ENCODE peak calls at places on chromosomes 16 and 17, in seven cellular contexts. H, L, T, I, A, P and B are unnamed samples. For H3K27me3, the result is how much of the 10 kb centered on the place peaks cover.

GRCh38 chr17:40018211-40019121 is 3.2 kb downstream of the CSF3 start:
- DNase-seq in I (no peak), T (no peak), A (peak), L (no peak), P (no peak), H (peak), B (peak)

GRCh38 chr17:27808629-27809028 is 8.3 kb upstream of the NOS2 start:
- DNase-seq in I (no peak), A (no peak), L (no peak), T (no peak), H (peak), P (no peak), B (peak)

GRCh38 chr17:57665128-57665527 is 80.0 kb downstream of the CCDC182 start:
- DNase-seq in L (no peak), P (no peak), H (peak), A (peak), T (no peak), I (no peak), B (no peak)

GRCh38 chr17:60301644-60302043 is 90.3 kb downstream of the USP32 start:
- DNase-seq in P (no peak), L (no peak), A (no peak), H (no peak), T (no peak), I (no peak), B (no peak)

GRCh38 chr16:81531415-81531814 is 86.8 kb downstream of the CMIP start:
- DNase-seq in H (no peak), A (no peak), T (peak), I (no peak), P (peak), L (peak), B (no peak)

GRCh38 chr17:55693244-55694216 is 29.1 kb downstream of the TMEM100 start:
- DNase-seq in T (peak), A (no peak), I (no peak), H (no peak), L (peak), P (peak), B (no peak)

GRCh38 chr16:69890114-69890890 is 60.8 kb upstream of the CLEC18A start:
- DNase-seq in H (peak), A (peak), I (no peak), T (peak), P (peak), L (peak), B (peak)

GRCh38 chr17:76296889-76297288 is 11.2 kb downstream of the QRICH2 start:
- DNase-seq in I (no peak), H (no peak), L (peak), P (no peak), T (peak), A (no peak), B (no peak)

GRCh38 chr16:89090182-89090630 is 3.4 kb upstream of the ACSF3 start:
- DNase-seq in P (no peak), T (no peak), L (no peak), H (no peak), I (no peak), A (no peak), B (no peak)
- H3K27me3 ChIP-seq in P (under half), T (under half), L (under half), H (under half), I (under half), A (under half), B (under half)

GRCh38 chr17:8110456-8110804 is 7.9 kb downstream of the ALOXE3 start:
- DNase-seq in L (no peak), A (no peak), I (no peak), T (no peak), P (no peak), H (no peak), B (no peak)
- H3K27me3 ChIP-seq in L (half or more), A (under half), I (under half), T (under half), P (under half), H (half or more), B (half or more)

GRCh38 chr16:86288716-86289294 is 221.5 kb upstream of the FOXF1 start:
- DNase-seq in P (no peak), T (no peak), A (no peak), H (peak), I (no peak), L (no peak), B (peak)
- H3K27me3 ChIP-seq in P (half or more), T (under half), A (under half), H (half or more), I (under half), L (half or more), B (half or more)

GRCh38 chr16:1050466-1050865 is 22.1 kb upstream of the SSTR5 start:
- DNase-seq in H (no peak), T (no peak), P (no peak), I (no peak), L (no peak), A (no peak), B (no peak)

GRCh38 chr16:1047801-1048200 is 24.7 kb upstream of the SSTR5 start:
- DNase-seq in H (no peak), P (no peak), I (no peak), L (no peak), T (no peak), A (no peak), B (no peak)

GRCh38 chr16:1048442-1049112 is 24.0 kb upstream of the SSTR5 start:
- DNase-seq in I (no peak), P (peak), T (peak), L (peak), H (peak), A (peak), B (peak)

GRCh38 chr16:1049976-1050247 is 22.6 kb upstream of the SSTR5 start:
- DNase-seq in P (no peak), L (no peak), A (no peak), T (no peak), H (no peak), I (no peak), B (no peak)

DNA sequence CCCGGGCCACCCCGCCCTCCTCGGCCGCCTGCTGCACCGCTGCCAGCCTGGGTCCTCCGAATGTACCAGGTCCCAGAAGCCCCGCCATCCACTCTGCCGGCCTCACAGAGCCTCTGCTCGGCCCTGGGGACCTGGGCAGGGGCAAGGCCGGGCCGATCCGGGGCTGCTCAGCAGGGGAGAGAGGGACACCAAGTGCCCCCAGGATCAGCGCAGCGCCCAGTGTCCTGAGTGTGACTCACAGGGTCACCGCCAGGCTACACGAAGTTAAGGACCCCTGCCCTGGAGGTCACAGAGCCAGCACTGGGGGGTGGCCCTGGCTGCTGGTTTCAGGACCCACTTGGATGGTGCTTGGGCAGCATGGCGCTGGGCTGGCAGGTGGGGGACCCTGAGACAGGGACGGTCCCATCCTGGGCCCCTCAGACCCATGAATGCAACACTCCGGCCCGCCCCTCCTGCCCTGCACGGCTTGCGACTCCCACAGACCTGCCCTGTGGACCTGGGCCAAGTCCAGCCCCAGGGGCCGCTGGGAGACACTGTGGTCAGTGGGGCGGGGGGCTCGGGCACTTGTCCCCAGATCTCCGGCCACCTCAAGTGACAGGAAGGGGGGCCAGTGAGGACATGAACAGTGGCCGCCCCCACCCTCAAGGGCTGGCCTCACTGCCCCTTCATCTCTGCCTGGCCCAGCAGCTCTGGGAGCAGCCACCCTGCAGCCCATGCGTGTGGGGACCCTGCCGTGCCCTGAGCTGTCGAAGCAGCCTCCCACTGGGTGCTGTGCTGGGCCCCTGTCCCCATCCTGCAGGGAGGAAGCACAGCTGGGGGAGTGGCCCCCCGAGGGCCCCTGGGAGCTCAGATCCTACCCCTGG is 23.2 kb upstream of the SSTR5 start:
- DNase-seq in A (no peak), L (no peak), I (no peak), P (no peak), T (no peak), H (no peak), B (no peak)
- H3K27me3 ChIP-seq in A (under half), L (half or more), I (under half), P (under half), T (under half), H (under half), B (under half)

GRCh38 chr17:71032746-71033273 is 863.5 kb downstream of the KCNJ2 start:
- DNase-seq in H (peak), L (no peak), P (no peak), I (no peak), A (no peak), T (no peak), B (peak)
- H3K27me3 ChIP-seq in H (half or more), L (under half), P (under half), I (under half), A (under half), T (under half), B (under half)

GRCh38 chr17:42632949-42633444 is 23.5 kb downstream of the TUBG1 start:
- DNase-seq in H (no peak), A (no peak), L (no peak), T (peak), P (no peak), I (no peak), B (no peak)
- H3K27me3 ChIP-seq in H (under half), A (under half), L (under half), T (under half), P (under half), I (under half), B (under half)

GRCh38 chr17:1957037-1957436 is 68.1 kb downstream of the RTN4RL1 start:
- DNase-seq in I (no peak), H (no peak), P (no peak), L (no peak), T (no peak), A (no peak), B (no peak)
- H3K27me3 ChIP-seq in I (under half), H (under half), P (under half), L (under half), T (under half), A (under half), B (under half)

GRCh38 chr17:50927287-50927686 is 61.1 kb upstream of the TOB1 start:
- DNase-seq in L (no peak), H (no peak), T (no peak), I (no peak), P (peak), A (no peak), B (no peak)

GRCh38 chr17:50925296-50925891 is 59.2 kb upstream of the TOB1 start:
- DNase-seq in T (no peak), I (no peak), P (no peak), L (no peak), A (no peak), H (peak), B (peak)

GRCh38 chr17:50926523-50926922 is 60.4 kb upstream of the TOB1 start:
- DNase-seq in L (no peak), A (no peak), P (no peak), T (no peak), I (no peak), H (no peak), B (no peak)

GRCh38 chr17:50931003-50931878 is 65.1 kb upstream of the TOB1 start:
- DNase-seq in A (peak), T (peak), L (peak), H (peak), P (peak), I (peak), B (peak)

GRCh38 chr17:50928662-50929061 is 62.5 kb upstream of the TOB1 start:
- DNase-seq in A (no peak), T (no peak), H (no peak), L (no peak), P (no peak), I (no peak), B (no peak)
- H3K27me3 ChIP-seq in A (under half), T (under half), H (under half), L (under half), P (under half), I (under half), B (under half)

GRCh38 chr17:34760931-34761500 is 181.6 kb downstream of the TMEM132E start:
- DNase-seq in A (no peak), P (no peak), I (no peak), T (no peak), L (no peak), H (no peak), B (no peak)
- H3K27me3 ChIP-seq in A (under half), P (under half), I (under half), T (under half), L (under half), H (under half), B (under half)

GRCh38 chr16:66921758-66922450 is 3.2 kb upstream of the CDH16 start:
- DNase-seq in P (peak), A (no peak), H (peak), I (no peak), T (no peak), L (no peak), B (peak)

GRCh38 chr16:66925322-66925840 is at the start of gene RRAD:
- DNase-seq in A (peak), H (peak), I (no peak), P (peak), T (no peak), L (peak), B (peak)

GRCh38 chr16:66923866-66924265 is 1.5 kb downstream of the RRAD start:
- DNase-seq in A (no peak), I (no peak), H (no peak), T (no peak), P (peak), L (no peak), B (peak)

GRCh38 chr16:66924527-66925321 is 611 bp downstream of the RRAD start:
- DNase-seq in H (peak), P (peak), T (peak), I (peak), A (peak), L (peak), B (peak)

GRCh38 chr16:66923247-66923851 is 2.0 kb downstream of the RRAD start:
- DNase-seq in I (no peak), P (peak), T (no peak), A (peak), L (no peak), H (no peak), B (peak)
- H3K27me3 ChIP-seq in I (under half), P (under half), T (under half), A (under half), L (under half), H (under half), B (under half)